ENCODE peak calls at places on chromosomes 6 and 20, in ten cellular contexts. K is sigmoid colon; M is lung; I is CD4-positive, alpha-beta T cell; P is RWPE1; R is GM23338; J is tibial nerve; Q is AG04450; T is fibroblast of lung; V is testis. G is an unnamed sample.

GRCh38 chr20:17423782-17424181 is 107.4 kb downstream of the BFSP1 start:
- DNase-seq in V (no peak), T (no peak), P (no peak), K (no peak), J (no peak), Q (no peak), I (no peak), M (no peak), R (no peak), G (no peak)

GRCh38 chr6:111605100-111605748 is 454 bp downstream of the TRAF3IP2 start:
- DNase-seq in I (peak; percentile 13), P (peak; percentile 28), V (peak; percentile 75), Q (no peak), J (peak; percentile 50), R (peak; percentile 83), K (peak; percentile 92), M (peak; percentile 67), T (peak; percentile 99), G (peak; percentile 97)

GRCh38 chr20:8790442-8791074 is 278.3 kb upstream of the PLCB4 start:
- DNase-seq in I (no peak), V (peak; percentile 51), T (peak; percentile 70), P (peak; percentile 30), K (no peak), J (no peak), M (no peak), Q (peak; percentile 15), R (peak; percentile 76), G (peak; percentile 73)

GRCh38 chr20:37379967-37380828 is 34.3 kb downstream of the SRC start:
- DNase-seq in T (no peak), P (no peak), I (no peak), R (no peak), J (no peak), K (peak; percentile 43), V (no peak), M (no peak), Q (no peak), G (peak; percentile 42)

GRCh38 chr6:85551264-85551663 is 42.4 kb downstream of the SNX14 start:
- DNase-seq in J (no peak), Q (no peak), K (no peak), T (no peak), P (peak; percentile 13), M (no peak), I (no peak), R (peak; percentile 37), V (peak; percentile 69), G (no peak)

GRCh38 chr6:9984607-9985006 is 430.3 kb downstream of the TFAP2A start:
- DNase-seq in I (no peak), M (no peak), P (no peak), K (no peak), T (no peak), V (no peak), R (no peak), J (no peak), Q (no peak), G (no peak)

GRCh38 chr20:46351357-46352058 is 43.2 kb upstream of the CDH22 start:
- DNase-seq in I (no peak), P (no peak), K (no peak), R (no peak), J (no peak), T (no peak), Q (no peak), M (no peak), V (no peak), G (no peak)

GRCh38 chr6:119148825-119149525 is 70.5 kb upstream of the FAM184A start:
- DNase-seq in K (no peak), R (no peak), J (no peak), I (no peak), P (no peak), T (no peak), Q (no peak), M (no peak), V (no peak), G (no peak)

GRCh38 chr6:77089776-77090175 is 373.5 kb downstream of the HTR1B start:
- DNase-seq in I (no peak), P (peak; percentile 4), R (no peak), Q (no peak), V (no peak), K (no peak), M (no peak), T (no peak), J (no peak), G (peak; percentile 41)

GRCh38 chr6:138188278-138188923 is 26.7 kb downstream of the ARFGEF3 start:
- DNase-seq in I (no peak), M (no peak), K (no peak), J (no peak), P (no peak), R (no peak), Q (no peak), V (no peak), T (no peak), G (no peak)

GRCh38 chr6:136784910-136785746 is 7.1 kb downstream of the MAP3K5 start:
- DNase-seq in V (peak; percentile 58), K (peak; percentile 78), P (no peak), J (peak; percentile 21), Q (no peak), R (no peak), T (peak; percentile 31), M (peak; percentile 59), I (peak; percentile 33), G (no peak)

GRCh38 chr6:136782021-136782770 is 10.1 kb downstream of the MAP3K5 start:
- DNase-seq in J (no peak), M (no peak), V (no peak), R (no peak), K (no peak), Q (peak; percentile 21), I (no peak), P (peak; percentile 62), T (peak; percentile 57), G (peak; percentile 45)

GRCh38 chr6:136784271-136784664 is 8.0 kb downstream of the MAP3K5 start:
- DNase-seq in T (no peak), J (no peak), P (no peak), K (no peak), V (no peak), I (no peak), M (no peak), R (no peak), Q (no peak), G (no peak)

GRCh38 chr6:136783021-136783420 is 9.3 kb downstream of the MAP3K5 start:
- DNase-seq in R (no peak), T (no peak), M (no peak), J (no peak), P (no peak), V (no peak), K (no peak), Q (no peak), I (no peak), G (no peak)

DNA sequence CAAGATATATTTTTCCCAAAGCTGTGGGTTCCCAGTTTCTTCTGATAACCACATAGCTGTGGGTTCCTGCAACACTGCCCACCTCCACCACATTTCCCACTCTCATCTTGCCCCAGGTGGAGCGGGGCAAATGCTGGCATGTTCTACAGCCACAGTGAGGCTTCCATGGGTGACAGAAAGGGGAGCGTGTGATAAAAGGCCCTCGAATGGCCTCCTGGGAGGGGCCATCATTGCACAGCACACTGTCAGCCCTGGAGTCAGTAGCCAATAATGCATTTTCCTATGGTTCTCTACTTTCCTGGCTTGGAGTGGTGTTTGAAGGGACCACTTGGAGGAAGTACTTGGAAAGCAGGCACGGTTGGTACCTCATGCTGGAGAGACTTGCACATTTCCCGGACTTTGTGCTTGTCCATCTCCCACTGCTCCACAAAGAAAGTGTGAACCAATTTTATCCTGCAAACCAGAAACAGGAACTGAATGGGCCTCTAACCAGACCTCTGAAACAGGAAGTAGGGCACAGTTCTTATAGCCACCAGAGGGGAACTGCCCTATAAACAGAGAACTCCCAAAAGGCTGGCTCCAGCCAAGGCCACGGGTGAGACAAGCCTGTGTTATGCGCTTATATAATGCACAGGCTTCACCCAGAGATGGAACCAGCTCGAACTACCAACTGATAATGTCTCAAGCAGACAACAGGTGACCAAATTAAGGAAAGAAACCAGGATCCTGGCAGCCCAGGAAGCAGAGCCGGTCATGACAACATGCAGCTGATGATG is 8.6 kb downstream of the MAP3K5 start:
- DNase-seq in M (peak; percentile 47), J (no peak), I (no peak), V (no peak), R (no peak), T (no peak), P (no peak), K (no peak), Q (no peak), G (no peak)
- TF ChIP-seq CTCF in M (no peak), J (no peak), I (no peak), V (no peak), R (no peak), T (no peak), P (no peak), K (no peak), Q (no peak), G (no peak)

DNA sequence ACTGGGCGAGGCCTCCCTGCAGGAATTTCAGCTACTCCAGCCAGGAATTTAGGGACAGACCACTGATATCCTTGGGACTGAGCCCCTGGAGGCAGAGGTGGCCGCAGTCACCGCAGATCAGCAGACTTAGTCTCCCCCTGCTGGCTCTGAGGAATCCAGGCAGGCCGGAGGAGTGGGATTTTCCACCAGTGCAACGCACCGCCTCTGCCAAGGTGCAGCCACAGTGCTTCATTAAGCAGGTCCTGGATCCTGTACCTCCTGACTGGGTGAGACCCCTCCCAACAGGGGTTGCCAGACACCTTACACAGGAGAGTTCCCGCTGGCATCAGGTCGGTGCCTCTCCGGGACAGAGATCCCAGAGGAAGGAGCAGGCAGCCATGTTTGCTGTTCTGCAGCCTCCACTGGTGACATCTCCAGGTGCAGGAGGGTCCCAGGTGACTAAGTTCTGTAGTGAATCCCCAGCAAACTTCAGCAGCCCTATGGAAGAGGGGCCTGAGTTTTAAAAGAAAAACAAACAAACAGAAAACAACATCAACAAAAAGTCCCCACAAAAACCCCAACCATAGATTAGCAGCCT is 515.2 kb downstream of the FRK start:
- DNase-seq in M (no peak), I (no peak), K (no peak), P (no peak), V (peak; percentile 30), J (no peak), T (no peak), Q (no peak), R (peak; percentile 89), G (no peak)
- TF ChIP-seq CTCF in M (no peak), I (no peak), K (no peak), P (no peak), V (no peak), J (no peak), T (no peak), Q (no peak), R (peak; percentile 85), G (peak; percentile 11)

DNA sequence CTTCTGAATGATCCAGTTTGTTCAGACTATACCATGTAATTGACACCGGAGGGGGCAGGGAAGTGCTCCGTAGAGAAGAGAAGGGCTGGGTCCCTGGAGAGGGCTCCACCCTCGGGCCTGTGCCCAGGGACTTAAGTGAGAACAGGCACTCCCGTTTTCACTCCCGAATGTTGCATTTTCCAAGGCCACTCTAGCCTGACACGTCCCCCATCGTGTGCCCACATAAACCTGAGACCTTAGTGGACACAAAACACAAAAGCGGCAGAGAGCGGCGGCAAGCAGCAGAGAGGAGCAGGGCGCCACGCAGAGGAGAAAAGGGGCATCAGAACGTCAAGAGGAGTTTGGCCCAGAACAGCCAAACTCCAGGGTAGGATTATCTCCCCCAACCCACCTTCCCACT is 1405.1 kb downstream of the GRIK2 start:
- DNase-seq in V (peak; percentile 90), T (no peak), M (no peak), R (peak; percentile 79), Q (no peak), J (no peak), P (no peak), K (no peak), I (no peak), G (no peak)
- TF ChIP-seq CTCF in V (peak; percentile 8), T (no peak), M (no peak), R (peak; percentile 74), Q (no peak), J (no peak), P (no peak), K (no peak), I (no peak), G (no peak)

GRCh38 chr6:43927525-43928210 is 157.7 kb downstream of the VEGFA start:
- DNase-seq in M (no peak), P (peak; percentile 10), J (no peak), R (no peak), Q (no peak), K (peak; percentile 50), T (no peak), V (no peak), I (no peak), G (no peak)
- TF ChIP-seq CTCF in M (no peak), P (no peak), J (no peak), R (no peak), Q (peak; percentile 6), K (no peak), T (no peak), V (no peak), I (no peak), G (no peak)